ENCODE peak calls at places on chromosome 22, in five cellular contexts. V, T, S, F and Y are unnamed samples.

GRCh38 chr22:24728790-24729637 is 45.5 kb downstream of the PIWIL3 start:
- DNase-seq in V (no peak), T (no peak), S (no peak), F (peak), Y (no peak)

GRCh38 chr22:22576244-22576988 is 17.4 kb upstream of the PRAME start:
- DNase-seq in V (peak), T (peak), S (no peak), F (peak), Y (no peak)

GRCh38 chr22:36081023-36081431 is 52.4 kb upstream of the RBFOX2 start:
- DNase-seq in V (no peak), T (no peak), S (peak), F (peak), Y (no peak)

GRCh38 chr22:41021039-41021654 is 70.0 kb downstream of the RBX1 start:
- DNase-seq in V (peak), T (no peak), S (peak), F (no peak), Y (peak)

GRCh38 chr22:30005213-30005857 is 74.9 kb upstream of the HORMAD2 start:
- DNase-seq in V (peak), T (peak), S (peak), F (peak), Y (no peak)

GRCh38 chr22:30733081-30733680 is 38.5 kb downstream of the OSBP2 start:
- DNase-seq in V (no peak), T (no peak), S (no peak), F (peak), Y (no peak)

GRCh38 chr22:24315367-24315781 is 44.7 kb downstream of the SPECC1L start:
- DNase-seq in V (no peak), T (no peak), S (no peak), F (peak), Y (no peak)

GRCh38 chr22:30298005-30298701 is 8.8 kb upstream of the CASTOR1 start:
- DNase-seq in V (no peak), T (no peak), S (no peak), F (no peak), Y (peak)

GRCh38 chr22:17370036-17370765 is 941 bp downstream of the CECR2 start:
- DNase-seq in V (no peak), T (no peak), S (no peak), F (no peak), Y (peak)

GRCh38 chr22:39661842-39662676 is 91.5 kb downstream of the CACNA1I start:
- DNase-seq in V (peak), T (no peak), S (no peak), F (no peak), Y (peak)

GRCh38 chr22:46149493-46149997 is 781 bp upstream of the PPARA start:
- DNase-seq in V (peak), T (no peak), S (peak), F (no peak), Y (peak)
- TF ChIP-seq POLR2A in V (peak), T (no peak), S (no peak), F (no peak), Y (no peak)

GRCh38 chr22:32423664-32424063 is 11.6 kb upstream of the RTCB start:
- DNase-seq in V (no peak), T (no peak), S (no peak), F (no peak), Y (no peak)
- H3K27ac ChIP-seq in V (no peak), T (no peak), S (no peak), F (no peak), Y (no peak)

GRCh38 chr22:27777128-27777527 is 24.4 kb downstream of the MN1 start:
- DNase-seq in V (no peak), T (no peak), S (no peak), F (no peak), Y (no peak)

GRCh38 chr22:27776410-27776958 is 25.1 kb downstream of the MN1 start:
- DNase-seq in V (no peak), T (no peak), S (no peak), F (no peak), Y (no peak)

GRCh38 chr22:27775087-27775697 is 26.4 kb downstream of the MN1 start:
- DNase-seq in V (no peak), T (no peak), S (no peak), F (peak), Y (no peak)

GRCh38 chr22:27774200-27774599 is 27.4 kb downstream of the MN1 start:
- DNase-seq in V (no peak), T (no peak), S (no peak), F (no peak), Y (no peak)

DNA sequence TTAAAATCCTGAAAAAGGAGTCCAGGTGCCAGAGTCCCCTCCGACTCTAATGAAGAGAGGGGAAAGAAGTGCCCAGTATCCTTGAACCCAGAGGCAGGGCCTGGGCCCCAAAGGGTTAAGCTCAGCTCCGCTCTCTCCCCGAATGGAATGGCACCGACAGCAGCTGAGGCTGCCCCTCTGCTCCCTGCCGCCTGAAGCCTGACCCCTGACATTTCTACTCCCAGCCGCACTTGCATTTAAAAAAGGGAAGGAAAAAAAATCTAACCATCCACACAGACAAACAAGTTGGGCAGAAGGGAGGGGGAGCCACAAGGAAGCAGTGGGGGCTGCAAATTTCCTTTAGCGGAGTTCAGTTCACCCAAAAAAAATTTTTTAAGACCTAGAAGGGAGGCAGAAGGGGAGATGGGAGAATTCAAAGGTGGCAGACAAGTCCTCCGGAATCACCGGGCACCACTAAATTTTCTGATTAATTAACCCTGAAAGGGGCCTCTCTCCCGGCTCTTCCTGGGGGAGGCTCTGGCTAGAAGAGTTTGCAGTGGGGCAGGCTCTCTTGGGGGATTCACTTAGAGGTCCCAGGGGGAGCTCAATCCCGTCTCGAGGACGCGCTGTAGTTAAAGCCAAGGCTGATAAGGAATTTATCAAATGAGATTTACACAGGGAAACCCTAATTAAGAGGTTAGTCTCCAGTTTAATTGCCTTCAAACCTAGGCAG is 25.7 kb downstream of the MN1 start:
- DNase-seq in V (no peak), T (no peak), S (no peak), F (no peak), Y (peak)
- TF ChIP-seq CTCF in V (no peak), T (no peak), S (no peak), F (no peak), Y (no peak)

GRCh38 chr22:26555478-26555877 is 34.5 kb downstream of the TPST2 start:
- DNase-seq in V (no peak), T (no peak), S (no peak), F (no peak), Y (no peak)

GRCh38 chr22:26552466-26552865 is 37.5 kb downstream of the TPST2 start:
- DNase-seq in V (no peak), T (no peak), S (no peak), F (peak), Y (no peak)

GRCh38 chr22:26554956-26555355 is 35.0 kb downstream of the TPST2 start:
- DNase-seq in V (no peak), T (no peak), S (no peak), F (no peak), Y (no peak)

GRCh38 chr22:26551568-26551967 is 38.4 kb downstream of the TPST2 start:
- DNase-seq in V (no peak), T (no peak), S (no peak), F (no peak), Y (no peak)

GRCh38 chr22:26553056-26553752 is 36.7 kb downstream of the TPST2 start:
- DNase-seq in V (no peak), T (peak), S (no peak), F (peak), Y (no peak)
- TF ChIP-seq POLR2A in V (no peak), T (no peak), S (no peak), F (no peak), Y (no peak)

GRCh38 chr22:31899661-31900060 is 44.7 kb upstream of the YWHAH start:
- DNase-seq in V (no peak), T (no peak), S (no peak), F (no peak), Y (no peak)

GRCh38 chr22:31897842-31898241 is 46.5 kb upstream of the YWHAH start:
- DNase-seq in V (no peak), T (no peak), S (no peak), F (peak), Y (no peak)

GRCh38 chr22:31896472-31896871 is 47.9 kb upstream of the YWHAH start:
- DNase-seq in V (no peak), T (no peak), S (no peak), F (no peak), Y (no peak)

GRCh38 chr22:31898406-31898805 is 45.9 kb upstream of the YWHAH start:
- DNase-seq in V (no peak), T (no peak), S (no peak), F (no peak), Y (no peak)

GRCh38 chr22:31898911-31899310 is 45.4 kb upstream of the YWHAH start:
- DNase-seq in V (no peak), T (no peak), S (no peak), F (no peak), Y (no peak)
- H3K27ac ChIP-seq in V (no peak), T (no peak), S (no peak), F (no peak), Y (no peak)

DNA sequence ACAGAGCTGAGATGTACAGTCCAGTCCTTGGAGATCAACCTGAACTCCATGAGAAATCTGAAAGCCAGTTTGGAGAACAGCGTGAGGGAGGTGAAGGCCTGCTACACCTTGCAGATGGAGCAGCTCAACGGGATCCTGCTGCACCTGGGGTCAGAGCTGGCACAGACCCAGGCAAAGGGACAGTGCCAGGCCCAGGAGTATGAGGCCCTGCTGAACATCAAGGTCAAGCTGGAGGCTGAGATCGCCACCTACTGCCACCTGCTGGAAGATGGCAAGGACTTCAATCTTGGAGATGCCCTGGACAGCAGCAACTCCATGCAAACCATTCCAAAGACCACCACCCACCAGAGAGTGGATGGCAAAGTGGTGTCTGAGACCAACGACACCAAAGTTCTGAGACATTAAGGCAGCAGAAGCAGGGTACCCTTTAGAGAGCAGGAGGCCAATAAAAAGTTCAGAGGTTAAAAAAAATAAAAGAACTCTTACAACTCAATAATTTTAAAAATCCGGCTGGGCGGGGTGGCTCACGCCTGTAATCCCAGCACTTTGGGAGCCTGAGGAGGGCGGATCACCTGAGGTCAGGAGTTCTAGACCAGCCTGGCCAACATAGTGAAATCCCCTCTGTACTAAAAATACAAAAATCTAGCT is 69.9 kb upstream of the RTL6 start:
- DNase-seq in V (no peak), T (no peak), S (peak), F (peak), Y (no peak)
- TF ChIP-seq CTCF in V (peak), T (peak), S (peak), F (peak), Y (peak)

DNA sequence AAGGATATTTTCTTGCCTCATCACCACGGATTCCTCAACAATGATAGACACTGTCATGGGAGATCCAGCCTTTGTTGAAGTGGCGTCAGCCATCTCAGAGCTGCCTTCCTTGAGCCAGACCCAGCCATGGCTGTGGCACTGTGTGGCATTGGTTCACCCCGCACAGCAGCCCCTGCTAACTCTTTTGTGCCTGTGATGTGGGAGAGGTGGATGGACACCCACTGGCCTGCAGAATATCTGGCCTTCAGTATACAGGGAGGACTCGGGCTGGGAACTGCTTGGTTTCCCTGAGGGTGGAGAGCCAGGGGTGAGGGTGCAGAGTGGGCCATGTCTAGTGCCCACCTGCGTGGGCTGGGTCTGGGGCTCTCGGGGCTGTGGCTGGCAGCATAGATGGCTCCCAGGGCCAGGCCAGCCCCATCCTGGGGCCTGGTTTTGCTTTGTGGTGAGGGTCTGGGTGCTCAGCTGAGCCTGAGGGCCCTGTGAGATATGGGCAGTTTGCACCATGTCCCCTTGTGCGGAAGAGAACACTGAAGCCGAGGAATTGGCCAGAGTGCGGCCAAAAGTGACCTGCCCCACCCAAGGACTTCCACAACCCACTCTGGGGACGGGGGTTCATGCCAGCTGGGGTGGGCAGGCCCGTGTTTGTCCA is 6.2 kb downstream of the CLDN5 start:
- DNase-seq in V (peak), T (no peak), S (no peak), F (no peak), Y (no peak)
- TF ChIP-seq POLR2A in V (no peak), T (no peak), S (no peak), F (no peak), Y (no peak)

GRCh38 chr22:27483095-27483798 is 318.3 kb downstream of the MN1 start:
- DNase-seq in V (no peak), T (no peak), S (no peak), F (no peak), Y (no peak)

GRCh38 chr22:27482414-27482813 is 319.1 kb downstream of the MN1 start:
- DNase-seq in V (no peak), T (no peak), S (no peak), F (no peak), Y (no peak)

GRCh38 chr22:27476729-27477128 is 324.8 kb downstream of the MN1 start:
- DNase-seq in V (no peak), T (peak), S (no peak), F (peak), Y (no peak)

GRCh38 chr22:27477171-27477570 is 324.4 kb downstream of the MN1 start:
- DNase-seq in V (no peak), T (no peak), S (no peak), F (no peak), Y (peak)

GRCh38 chr22:27480487-27480886 is 321.1 kb downstream of the MN1 start:
- DNase-seq in V (no peak), T (no peak), S (no peak), F (no peak), Y (no peak)
- H3K27ac ChIP-seq in V (no peak), T (no peak), S (no peak), F (no peak), Y (no peak)